ENCODE peak calls at places on chromosome 12, in five cellular contexts. D is ACHN, X is substantia nigra, M is chondrocyte, E is AG08395. B is an unnamed sample.

GRCh38 chr12:2853626-2854025 is 3.2 kb downstream of the TEX52 start:
- DNase-seq in E (peak; percentile 96), D (peak; percentile 88), X (peak; percentile 43), M (peak; percentile 88), B (peak; percentile 92)

GRCh38 chr12:90958995-90959394 is 4.0 kb upstream of the CCER1 start:
- DNase-seq in D (peak; percentile 25), X (no peak), E (peak; percentile 34), M (no peak), B (no peak)

GRCh38 chr12:42670719-42671118 is 81.2 kb upstream of the PRICKLE1 start:
- DNase-seq in E (no peak), M (no peak), X (no peak), D (no peak), B (no peak)

GRCh38 chr12:52238206-52238840 is 5.3 kb downstream of the KRT7 start:
- DNase-seq in X (no peak), E (no peak), D (no peak), M (no peak), B (no peak)

GRCh38 chr12:108299516-108299915 is 39.6 kb downstream of the CMKLR1 start:
- DNase-seq in E (no peak), X (no peak), M (no peak), D (no peak), B (no peak)

GRCh38 chr12:111441107-111441928 is 35.6 kb downstream of the SH2B3 start:
- DNase-seq in M (no peak), X (no peak), E (no peak), D (no peak), B (no peak)

GRCh38 chr12:31729728-31730127 is 907 bp upstream of the AMN1 start:
- DNase-seq in M (no peak), D (no peak), X (no peak), E (no peak), B (no peak)

GRCh38 chr12:132056959-132057358 is 87.2 kb downstream of the DDX51 start:
- DNase-seq in M (no peak), E (no peak), X (no peak), D (no peak), B (no peak)

GRCh38 chr12:105336411-105336810 is 5.9 kb downstream of the C12orf75 start:
- DNase-seq in X (no peak), D (no peak), M (no peak), E (no peak), B (no peak)

GRCh38 chr12:52066346-52067080 is 3.3 kb upstream of the ATG101 start:
- DNase-seq in D (no peak), M (no peak), E (no peak), X (no peak), B (no peak)

GRCh38 chr12:45878630-45879255 is 111.6 kb downstream of the SCAF11 start:
- DNase-seq in M (no peak), X (no peak), E (no peak), D (no peak), B (no peak)

GRCh38 chr12:121858662-121859572 is at the start of gene HPD:
- DNase-seq in M (no peak), X (no peak), D (peak; percentile 80), E (peak; percentile 88), B (no peak)

B was measured in HEK293T.